ENCODE peak calls at places on chromosomes 3 and 15, in four cellular contexts. G is uterus, W is cardiac muscle cell, J is heart right ventricle. X is an unnamed sample. For H3K27me3, the result is how much of the 10 kb centered on the place peaks cover.

GRCh38 chr3:52891615-52892081 is 5.7 kb downstream of the STIMATE start:
- DNase-seq in W (no peak), G (no peak), J (no peak), X (no peak)

GRCh38 chr15:47477253-47477652 is 240.1 kb upstream of the SEMA6D start:
- DNase-seq in G (no peak), J (no peak), W (no peak), X (no peak)

GRCh38 chr15:81091889-81092558 is 42.0 kb upstream of the CFAP161 start:
- DNase-seq in W (peak), J (no peak), G (peak), X (peak)

GRCh38 chr3:149016242-149016641 is 24.9 kb downstream of the GYG1 start:
- DNase-seq in G (no peak), J (no peak), W (no peak), X (no peak)

GRCh38 chr3:165814380-165814779 is 22.8 kb downstream of the BCHE start:
- DNase-seq in W (no peak), G (no peak), J (no peak), X (no peak)

GRCh38 chr15:91864669-91865068 is 11.2 kb downstream of the SLCO3A1 start:
- DNase-seq in G (no peak), W (peak), J (no peak), X (no peak)

GRCh38 chr3:115513411-115513800 is 109.9 kb upstream of the GAP43 start:
- DNase-seq in W (no peak), J (no peak), G (no peak), X (no peak)

GRCh38 chr3:53624467-53624866 is 130.1 kb downstream of the CACNA1D start:
- DNase-seq in W (no peak), G (no peak), J (no peak), X (no peak)

GRCh38 chr3:9316881-9317341 is 45.9 kb upstream of the THUMPD3 start:
- DNase-seq in G (peak), J (no peak), W (no peak), X (peak)

GRCh38 chr3:112086857-112087524 is 802 bp downstream of the C3orf52 start:
- DNase-seq in G (no peak), W (peak), J (no peak), X (peak)

GRCh38 chr3:149920119-149920518 is 50.6 kb downstream of the PFN2 start:
- DNase-seq in J (no peak), G (no peak), W (no peak), X (no peak)

GRCh38 chr3:126476166-126476975 is 680 bp upstream of the ZXDC start:
- DNase-seq in W (no peak), G (peak), J (peak), X (peak)

GRCh38 chr15:36701336-36701735 is 121.9 kb downstream of the CDIN1 start:
- DNase-seq in G (no peak), W (no peak), J (no peak), X (no peak)

GRCh38 chr3:37801966-37802365 is 59.7 kb upstream of the CTDSPL start:
- DNase-seq in W (no peak), G (no peak), J (no peak), X (no peak)

GRCh38 chr15:80873568-80873967 is 94.4 kb downstream of the CEMIP start:
- DNase-seq in J (no peak), W (no peak), G (no peak), X (no peak)

GRCh38 chr3:50625879-50626182 is 8.9 kb downstream of the MAPKAPK3 start:
- DNase-seq in G (no peak), J (no peak), W (no peak), X (no peak)

GRCh38 chr15:63906266-63906584 is 72.5 kb upstream of the HERC1 start:
- DNase-seq in J (no peak), W (no peak), G (no peak), X (no peak)

GRCh38 chr3:99246010-99246654 is 344.6 kb upstream of the DCBLD2 start:
- DNase-seq in G (no peak), W (no peak), J (no peak), X (peak)

GRCh38 chr15:83320404-83320803 is 35.9 kb upstream of the BNC1 start:
- DNase-seq in G (no peak), J (no peak), W (no peak), X (peak)

GRCh38 chr15:26261966-26262365 is 398.8 kb upstream of the ATP10A start:
- DNase-seq in G (no peak), J (peak), W (peak), X (no peak)

GRCh38 chr3:17030438-17030837 is 145.7 kb downstream of the PLCL2 start:
- DNase-seq in G (no peak), J (no peak), W (no peak), X (no peak)

GRCh38 chr3:191328963-191329653 is at the start of gene CCDC50:
- DNase-seq in G (peak), W (peak), J (peak), X (peak)

GRCh38 chr3:112293368-112294321 is at the start of gene SLC9C1:
- DNase-seq in J (no peak), W (peak), G (peak), X (peak)

GRCh38 chr15:41905360-41905793 is 11.5 kb upstream of the SPTBN5 start:
- DNase-seq in J (no peak), W (no peak), G (no peak), X (no peak)

GRCh38 chr3:168063122-168063521 is 32.6 kb downstream of the GOLIM4 start:
- DNase-seq in J (no peak), W (no peak), G (no peak), X (no peak)

GRCh38 chr3:129195731-129196256 is 12.1 kb upstream of the CNBP start:
- DNase-seq in G (peak), W (no peak), J (no peak), X (peak)

GRCh38 chr3:158261371-158261991 is 151.6 kb downstream of the RSRC1 start:
- DNase-seq in G (no peak), J (no peak), W (no peak), X (no peak)

GRCh38 chr3:112531358-112531781 is 30.4 kb downstream of the ATG3 start:
- DNase-seq in J (no peak), G (no peak), W (peak), X (peak)

GRCh38 chr3:39651993-39652739 is 157.2 kb upstream of the MYRIP start:
- DNase-seq in J (no peak), W (no peak), G (no peak), X (no peak)

GRCh38 chr15:66024998-66025397 is 155.7 kb downstream of the RAB11A start:
- DNase-seq in J (no peak), W (no peak), G (no peak), X (peak)

GRCh38 chr15:46312133-46312740 is 677.4 kb downstream of the SQOR start:
- DNase-seq in W (peak), G (peak), J (peak), X (peak)

GRCh38 chr3:181782306-181782924 is 70.7 kb downstream of the SOX2 start:
- DNase-seq in W (no peak), G (no peak), J (no peak), X (peak)

GRCh38 chr15:70505411-70505919 is 257.9 kb downstream of the UACA start:
- DNase-seq in J (no peak), W (no peak), G (no peak), X (peak)

DNA sequence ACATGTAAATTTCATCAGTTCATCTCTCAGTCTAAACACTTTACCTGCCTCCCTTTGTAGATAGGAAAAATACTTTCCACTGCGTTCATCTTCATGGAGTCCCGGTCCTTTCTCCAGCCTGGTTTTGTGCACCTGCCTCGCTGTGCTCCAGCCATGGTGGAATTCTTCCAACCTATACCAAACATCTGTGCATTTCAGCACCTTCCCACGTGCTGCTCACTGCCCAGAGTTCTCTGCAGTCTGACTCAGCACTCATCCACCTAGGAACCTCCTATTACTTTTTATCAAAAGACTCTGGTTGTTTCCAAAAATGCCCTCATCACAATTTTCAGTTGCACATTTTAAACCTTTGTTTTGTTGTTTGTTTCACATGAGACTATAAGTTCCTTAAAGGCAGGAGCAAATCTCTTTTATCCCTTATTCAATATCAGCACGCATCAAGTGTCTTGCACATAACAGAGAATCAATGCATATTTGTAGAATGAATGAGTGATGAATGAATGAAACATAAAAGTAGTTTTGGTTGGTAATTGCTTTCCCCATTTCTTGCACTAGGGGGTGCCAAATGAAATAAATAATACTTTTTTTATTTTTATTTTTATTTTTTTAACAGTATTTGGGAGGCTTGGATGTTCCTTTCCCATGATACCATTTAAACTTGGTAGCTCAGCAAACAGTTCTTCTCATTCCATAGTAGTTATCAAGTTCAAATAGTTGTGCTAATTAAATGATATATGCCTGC is 30.2 kb upstream of the ADAMTS9 start:
- DNase-seq in J (no peak), W (no peak), G (no peak), X (no peak)
- TF ChIP-seq CTCF in J (no peak), W (peak), G (no peak), X (peak)

DNA sequence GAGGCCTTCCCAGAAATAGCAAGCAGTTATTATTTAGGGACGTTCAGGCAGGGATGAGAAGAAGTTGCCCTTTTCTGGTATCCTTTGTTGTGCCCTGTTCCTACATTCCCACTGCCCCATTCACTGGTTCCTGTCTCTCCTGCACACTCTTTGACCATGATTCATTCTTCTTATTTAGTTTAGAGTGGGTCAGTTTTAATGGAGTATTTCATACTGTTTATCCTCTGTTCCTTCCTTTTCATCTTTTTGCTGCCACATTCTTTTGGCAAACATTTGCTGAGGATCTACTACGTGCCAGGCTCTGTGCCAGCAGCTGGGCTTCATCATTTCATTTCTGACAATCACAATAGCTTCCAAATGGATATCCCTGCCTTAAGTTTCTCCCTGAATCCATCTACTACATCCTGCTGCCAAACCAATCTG is 11.8 kb upstream of the EID1 start:
- DNase-seq in J (no peak), W (no peak), G (peak), X (peak)
- H3K27me3 ChIP-seq in J (under half), W (under half), G (under half), X (under half)

DNA sequence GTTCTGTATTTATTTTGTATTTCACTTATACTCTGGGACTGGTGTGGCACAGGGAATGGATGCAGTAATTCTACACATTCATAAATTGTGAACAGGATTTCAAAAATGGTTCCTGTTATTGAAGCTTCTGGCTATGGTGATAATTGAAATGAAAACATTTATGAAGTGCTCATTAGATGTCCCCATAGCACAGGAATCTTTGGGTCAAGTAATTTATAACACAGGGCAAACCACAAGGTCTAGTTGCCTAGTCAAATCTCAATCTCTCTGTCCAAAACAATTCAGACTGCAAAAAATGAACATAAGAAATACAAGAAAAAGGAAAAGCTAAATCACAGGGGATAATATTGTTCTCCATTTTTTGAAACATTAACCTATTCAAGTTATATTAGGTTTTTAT is 117.5 kb upstream of the PTPRG start:
- DNase-seq in G (no peak), W (no peak), J (no peak), X (no peak)
- TF ChIP-seq CTCF in G (no peak), W (no peak), J (no peak), X (no peak)

GRCh38 chr15:77670558-77671148 is 37.9 kb upstream of the LINGO1 start:
- DNase-seq in W (no peak), G (no peak), J (no peak), X (no peak)
- H3K27me3 ChIP-seq in W (under half), G (under half), J (under half), X (under half)

DNA sequence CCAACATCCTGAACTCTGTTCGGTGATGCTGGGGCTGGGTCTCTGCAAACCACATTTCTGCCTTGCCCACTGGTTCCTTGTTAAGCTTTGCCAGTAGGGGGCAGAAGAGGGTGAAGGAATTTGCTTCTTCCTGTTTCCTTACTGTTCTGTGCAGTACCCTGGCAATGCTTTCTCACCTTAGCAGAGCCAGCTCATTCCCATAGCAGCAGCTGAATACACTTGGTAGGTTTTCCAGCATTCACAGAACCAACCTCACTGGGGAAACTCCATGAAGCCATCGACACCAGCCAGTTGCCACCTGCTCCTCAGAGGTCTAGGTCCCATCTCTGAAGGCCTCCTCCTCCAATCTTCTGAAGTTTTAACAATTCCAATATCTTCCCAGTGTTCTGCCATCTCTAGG is 308.4 kb downstream of the PDCD6IP start:
- DNase-seq in G (no peak), J (no peak), W (peak), X (no peak)
- TF ChIP-seq CTCF in G (peak), J (no peak), W (peak), X (peak)

DNA sequence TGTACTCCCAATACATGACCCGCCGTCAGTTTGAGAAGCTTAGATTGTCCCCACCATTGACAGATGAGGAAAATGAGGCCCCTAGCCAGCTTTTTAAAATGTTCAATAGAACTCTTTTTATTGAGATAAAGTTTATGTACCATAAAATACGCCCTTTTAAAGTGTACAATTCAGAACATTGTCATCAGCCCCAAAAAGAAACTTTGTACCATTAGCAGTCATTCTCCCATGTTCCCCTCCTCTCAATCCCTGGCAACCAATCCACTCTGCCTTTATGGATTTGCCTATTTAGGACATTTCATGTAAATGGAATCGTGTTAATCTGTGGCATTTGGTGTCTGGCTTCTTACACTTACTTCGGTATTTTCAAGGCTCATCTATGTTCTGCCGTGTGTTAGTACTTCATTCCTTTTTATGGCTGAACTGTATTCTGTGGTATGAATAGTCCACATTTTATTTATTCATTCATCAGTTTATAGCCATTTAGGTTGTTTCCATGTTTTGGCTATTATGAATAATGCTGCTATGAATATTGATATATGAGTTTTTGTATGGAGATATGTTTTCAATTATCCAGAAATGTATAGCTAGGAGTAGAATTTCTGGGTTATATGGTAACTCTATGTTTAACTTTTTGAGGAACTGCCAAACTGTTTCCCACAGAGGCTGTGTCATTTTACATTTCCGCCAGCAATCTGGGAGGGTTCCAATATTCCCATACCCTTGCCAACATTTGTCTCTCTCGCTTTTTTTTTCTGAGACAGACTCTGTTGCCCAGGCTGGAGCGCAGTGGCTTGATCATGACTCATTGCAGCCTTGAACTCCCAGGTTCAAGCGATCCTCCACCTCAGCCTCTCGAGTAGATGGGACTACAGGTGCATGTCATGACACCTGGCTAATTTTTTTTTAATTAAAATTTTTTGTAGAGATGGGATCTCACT is 15.3 kb upstream of the PTPN23 start:
- DNase-seq in W (no peak), G (no peak), J (no peak), X (peak)
- H3K27me3 ChIP-seq in W (under half), G (under half), J (under half), X (under half)

GRCh38 chr15:101100118-101100517 is 151.7 kb downstream of the CHSY1 start:
- DNase-seq in J (no peak), G (no peak), W (no peak), X (no peak)

GRCh38 chr15:101101676-101102075 is 150.2 kb downstream of the CHSY1 start:
- DNase-seq in G (no peak), W (no peak), J (no peak), X (no peak)

GRCh38 chr15:101099183-101099582 is 152.7 kb downstream of the CHSY1 start:
- DNase-seq in W (no peak), J (no peak), G (no peak), X (no peak)

GRCh38 chr15:101102746-101103145 is 149.1 kb downstream of the CHSY1 start:
- DNase-seq in G (no peak), W (no peak), J (no peak), X (no peak)

DNA sequence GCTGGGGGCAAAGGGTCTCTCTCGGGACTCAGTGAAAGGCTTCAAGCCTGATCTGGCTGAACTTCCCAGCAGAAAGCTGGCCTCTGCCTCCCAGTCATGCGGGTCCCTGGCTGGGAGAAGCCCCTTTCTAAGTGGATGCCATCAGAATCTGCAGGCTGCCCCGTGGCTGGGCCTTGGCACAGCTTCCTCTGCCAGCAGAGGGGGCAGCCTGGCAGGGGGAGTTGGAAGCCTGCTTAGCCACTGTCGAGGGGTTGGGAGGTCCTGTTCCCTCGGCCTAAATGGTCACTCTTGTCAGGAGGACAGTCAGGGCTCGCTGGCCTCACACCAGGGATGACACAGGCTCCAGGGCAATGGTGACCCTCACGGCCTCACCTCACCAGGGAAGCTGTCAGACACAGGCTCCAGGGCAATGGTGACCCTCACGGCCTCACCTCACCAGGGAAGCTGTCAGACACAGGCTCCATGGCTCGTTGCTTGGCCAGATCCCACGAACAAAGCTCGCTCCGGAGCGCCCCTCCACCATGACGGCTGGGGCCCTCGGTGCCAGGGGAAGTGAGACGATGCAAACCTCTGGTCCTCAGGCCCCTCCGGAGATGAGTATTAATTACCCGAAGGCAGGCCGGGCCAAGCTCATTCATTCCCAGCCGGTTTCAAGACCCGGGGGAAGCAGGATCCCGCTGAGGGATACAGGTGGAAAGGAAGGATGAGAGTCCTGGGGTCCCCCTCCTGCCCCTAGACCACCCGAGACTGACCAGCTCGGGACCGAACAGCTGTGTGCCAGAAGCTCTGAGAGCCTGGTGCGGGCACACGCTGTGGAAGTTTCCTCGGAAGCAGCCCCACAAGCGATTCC is 151.0 kb downstream of the CHSY1 start:
- DNase-seq in W (no peak), J (no peak), G (no peak), X (no peak)
- TF ChIP-seq CTCF in W (no peak), J (no peak), G (no peak), X (no peak)